ENCODE peak calls at places on chromosomes 6 and 20, in six cellular contexts. G is H1, M is HepG2, K is GM12878, R is K562, B is WTC11. E is an unnamed sample.

GRCh38 chr6:152271681-152272464 is 365.3 kb downstream of the SYNE1 start:
- DNase-seq in G (no peak), M (no peak), K (peak), R (no peak), B (no peak), E (no peak)

GRCh38 chr6:165559632-165560031 is 103.4 kb downstream of the PDE10A start:
- DNase-seq in G (no peak), M (no peak), K (no peak), R (no peak), B (no peak), E (no peak)

GRCh38 chr6:54283877-54284860 is 24.1 kb upstream of the TINAG start:
- DNase-seq in G (no peak), M (no peak), K (no peak), R (no peak), B (no peak), E (no peak)

GRCh38 chr6:28988536-28989415 is 16.3 kb downstream of the ZNF311 start:
- DNase-seq in G (peak), M (no peak), K (no peak), R (peak), B (peak), E (peak)

GRCh38 chr20:33000802-33001466 is 3.3 kb downstream of the SUN5 start:
- DNase-seq in G (no peak), M (no peak), K (no peak), R (no peak), B (no peak), E (no peak)

GRCh38 chr6:168451805-168452204 is 10.8 kb downstream of the SMOC2 start:
- DNase-seq in G (no peak), M (no peak), K (no peak), R (no peak), B (peak), E (no peak)

GRCh38 chr20:43541214-43541613 is 17.6 kb upstream of the SGK2 start:
- DNase-seq in G (no peak), M (no peak), K (no peak), R (no peak), B (no peak), E (no peak)

GRCh38 chr6:91569071-91569470 is 982.2 kb upstream of the MAP3K7 start:
- DNase-seq in G (no peak), M (no peak), K (no peak), R (no peak), B (no peak), E (no peak)

GRCh38 chr6:107846262-107846795 is 22.2 kb upstream of the SCML4 start:
- DNase-seq in G (no peak), M (no peak), K (no peak), R (no peak), B (no peak), E (no peak)

GRCh38 chr20:34999782-35000181 is 44.1 kb downstream of the MYH7B start:
- DNase-seq in G (no peak), M (no peak), K (no peak), R (no peak), B (no peak), E (no peak)

GRCh38 chr6:129672883-129673631 is 36.9 kb downstream of the ARHGAP18 start:
- DNase-seq in G (no peak), M (peak), K (peak), R (no peak), B (no peak), E (peak)

GRCh38 chr20:59668926-59669325 is 64.6 kb downstream of the PHACTR3 start:
- DNase-seq in G (no peak), M (no peak), K (no peak), R (no peak), B (no peak), E (no peak)
- TF ChIP-seq SP1 in G (no peak), M (no peak), K (no peak), R (no peak), B (no peak), E (no peak)

GRCh38 chr20:61650912-61651733 is 399.1 kb downstream of the CDH4 start:
- DNase-seq in G (no peak), M (no peak), K (no peak), R (no peak), B (no peak), E (no peak)
- TF ChIP-seq MAX in G (no peak), M (no peak), K (no peak), R (no peak), B (no peak), E (no peak)

DNA sequence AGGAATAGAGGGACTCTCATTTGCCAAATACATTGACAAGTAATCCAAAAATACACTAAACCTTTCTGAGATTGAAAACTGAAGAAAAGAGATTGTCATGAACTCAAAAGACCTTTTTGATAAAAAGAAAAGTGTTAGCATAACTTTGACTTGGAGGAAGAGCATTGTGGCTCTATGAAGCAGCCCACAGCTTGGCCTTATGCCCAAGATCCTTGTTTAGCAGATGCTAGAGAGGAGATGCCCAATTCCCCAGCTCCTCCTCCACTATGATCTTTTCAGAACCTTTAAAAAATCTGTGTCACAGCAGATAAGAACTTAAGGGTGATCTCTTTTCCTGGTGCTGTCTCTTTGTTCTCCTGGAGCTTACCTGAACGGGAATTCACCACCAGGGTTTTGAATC is 35.8 kb upstream of the IGF2R start:
- DNase-seq in G (no peak), M (no peak), K (no peak), R (no peak), B (no peak), E (no peak)
- TF ChIP-seq SP1 in G (no peak), M (no peak), K (no peak), R (no peak), B (no peak), E (no peak)

GRCh38 chr6:27383011-27383410 is 5.5 kb upstream of the ZNF391 start:
- DNase-seq in G (no peak), M (no peak), K (no peak), R (no peak), B (no peak), E (no peak)
- TF ChIP-seq MAX in G (no peak), M (no peak), K (no peak), R (no peak), B (no peak), E (no peak)

E was measured in HCT116.